ENCODE peak calls at places on chromosomes 3 and 15, in five cellular contexts. W is mesendoderm, A is kidney, Q is IMR-90, F is GM23248. J is an unnamed sample.

GRCh38 chr3:188052229-188052965 is 101.6 kb upstream of the LPP start:
- DNase-seq in W (peak; percentile 94), A (peak; percentile 95), Q (peak; percentile 32), F (no peak), J (peak; percentile 36)

GRCh38 chr3:34584971-34585370 is 786.5 kb downstream of the PDCD6IP start:
- DNase-seq in W (no peak), A (no peak), Q (no peak), F (no peak), J (no peak)

GRCh38 chr3:48477959-48478480 is 26.0 kb downstream of the SHISA5 start:
- DNase-seq in W (no peak), A (peak; percentile 54), Q (no peak), F (no peak), J (no peak)

GRCh38 chr3:13608969-13609725 is 60.2 kb downstream of the FBLN2 start:
- DNase-seq in W (no peak), A (no peak), Q (no peak), F (no peak), J (no peak)

GRCh38 chr3:150761831-150762661 is 923 bp downstream of the SIAH2 start:
- DNase-seq in W (peak; percentile 70), A (peak; percentile 85), Q (peak; percentile 56), F (peak; percentile 84), J (peak; percentile 69)

GRCh38 chr3:193908181-193908744 is 227.7 kb upstream of the HES1 start:
- DNase-seq in W (no peak), A (no peak), Q (no peak), F (no peak), J (no peak)

GRCh38 chr3:41259449-41260062 is 60.3 kb downstream of the CTNNB1 start:
- DNase-seq in W (no peak), A (no peak), Q (peak; percentile 43), F (peak; percentile 54), J (no peak)

GRCh38 chr3:140187648-140188221 is 252.8 kb downstream of the CLSTN2 start:
- DNase-seq in W (no peak), A (no peak), Q (no peak), F (no peak), J (no peak)

GRCh38 chr3:108818404-108818803 is 4.2 kb upstream of the TRAT1 start:
- DNase-seq in W (peak; percentile 83), A (no peak), Q (peak; percentile 10), F (peak; percentile 0), J (peak; percentile 10)

GRCh38 chr3:178420033-178420432 is 116.2 kb upstream of the KCNMB2 start:
- DNase-seq in W (no peak), A (no peak), Q (no peak), F (peak; percentile 23), J (no peak)

GRCh38 chr3:130992344-130992743 is 34.3 kb downstream of the ASTE1 start:
- DNase-seq in W (no peak), A (no peak), Q (no peak), F (no peak), J (no peak)

GRCh38 chr3:183318846-183319770 is 66.1 kb downstream of the B3GNT5 start:
- DNase-seq in W (no peak), A (no peak), Q (no peak), F (peak; percentile 37), J (no peak)

GRCh38 chr3:182596673-182597410 is 196.5 kb upstream of the ATP11B start:
- DNase-seq in W (no peak), A (no peak), Q (no peak), F (no peak), J (no peak)

GRCh38 chr15:74957301-74958035 is 896 bp upstream of the RPP25 start:
- DNase-seq in W (no peak), A (peak; percentile 81), Q (no peak), F (peak; percentile 59), J (no peak)

GRCh38 chr3:42228796-42229195 is 37.2 kb downstream of the CCK start:
- DNase-seq in W (peak; percentile 45), A (no peak), Q (peak; percentile 16), F (peak; percentile 13), J (no peak)

GRCh38 chr15:81071130-81071529 is 62.9 kb upstream of the CFAP161 start:
- DNase-seq in W (no peak), A (no peak), Q (peak; percentile 46), F (peak; percentile 66), J (peak; percentile 85)

GRCh38 chr3:177345049-177345972 is 148.0 kb upstream of the TBL1XR1 start:
- DNase-seq in W (peak; percentile 98), A (peak; percentile 94), Q (peak; percentile 96), F (peak; percentile 97), J (peak; percentile 97)

GRCh38 chr3:188711898-188712256 is 459.9 kb upstream of the TPRG1 start:
- DNase-seq in W (no peak), A (no peak), Q (no peak), F (no peak), J (no peak)

GRCh38 chr3:11944052-11944673 is 60.0 kb upstream of the SYN2 start:
- DNase-seq in W (peak; percentile 81), A (no peak), Q (peak; percentile 10), F (peak; percentile 54), J (peak; percentile 42)

GRCh38 chr15:74470631-74471396 is 9.9 kb upstream of the UBL7 start:
- DNase-seq in W (no peak), A (no peak), Q (no peak), F (no peak), J (no peak)

GRCh38 chr3:105402287-105402801 is 35.6 kb downstream of the ALCAM start:
- DNase-seq in W (peak; percentile 53), A (peak; percentile 35), Q (peak; percentile 47), F (peak; percentile 31), J (no peak)

GRCh38 chr15:39270976-39271375 is 309.9 kb upstream of the THBS1 start:
- DNase-seq in W (no peak), A (no peak), Q (peak; percentile 98), F (peak; percentile 100), J (peak; percentile 90)

GRCh38 chr3:134249935-134250716 is 533 bp downstream of the RYK start:
- DNase-seq in W (peak; percentile 67), A (peak; percentile 88), Q (peak; percentile 28), F (peak; percentile 78), J (peak; percentile 62)

GRCh38 chr15:41183580-41183979 is 47.0 kb downstream of the EXD1 start:
- DNase-seq in W (no peak), A (no peak), Q (peak; percentile 49), F (peak; percentile 14), J (no peak)

GRCh38 chr15:88479169-88479568 is 11.7 kb downstream of the MRPS11 start:
- DNase-seq in W (no peak), A (no peak), Q (no peak), F (no peak), J (no peak)

GRCh38 chr3:31066999-31067398 is 172.5 kb upstream of the GADL1 start:
- DNase-seq in W (peak; percentile 59), A (no peak), Q (peak; percentile 97), F (peak; percentile 98), J (no peak)

GRCh38 chr3:106688463-106688862 is 688.8 kb upstream of the CCDC54 start:
- DNase-seq in W (peak; percentile 53), A (no peak), Q (peak; percentile 92), F (peak; percentile 94), J (no peak)

DNA sequence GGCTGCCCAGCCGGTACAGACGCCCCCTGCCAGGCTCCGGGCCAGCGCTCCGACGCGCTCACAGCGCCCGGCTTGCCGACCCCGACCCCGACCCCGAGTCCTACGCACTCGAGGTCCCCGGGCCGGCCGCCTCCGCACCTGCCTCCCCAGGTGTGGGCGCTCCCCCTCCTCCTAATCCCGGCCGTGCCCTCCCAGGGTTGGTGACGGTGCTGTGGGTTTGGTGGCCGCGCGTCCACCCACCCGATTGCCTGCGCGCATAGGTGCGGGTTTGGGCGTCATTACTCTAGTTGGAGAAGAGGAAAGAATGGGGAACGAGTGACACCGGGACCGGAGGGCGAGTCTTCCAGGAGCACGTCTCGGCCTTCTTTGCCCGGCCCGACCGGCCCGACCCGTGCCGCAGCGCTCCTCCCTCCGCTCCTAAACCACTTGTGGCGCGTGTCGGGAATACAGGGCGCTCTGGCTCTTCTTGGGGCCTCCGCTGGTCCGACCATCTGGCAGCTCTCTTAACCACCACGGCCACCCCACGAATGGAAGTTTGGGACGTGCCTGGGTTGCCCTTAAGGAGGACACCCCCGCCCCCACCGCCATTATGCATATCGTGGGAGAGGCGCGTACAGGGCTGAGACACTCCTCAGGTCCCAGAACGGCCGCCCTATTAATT is 814 bp upstream of the THRB start:
- DNase-seq in W (peak; percentile 76), A (peak; percentile 85), Q (no peak), F (peak; percentile 59), J (no peak)
- H3K9ac ChIP-seq in W (peak overlapping the region; percentile 73), A (no peak overlapping the region), Q (no peak overlapping the region), F (peak overlapping the region; percentile 80), J (no peak overlapping the region)

GRCh38 chr3:148998297-148998696 is 7.0 kb downstream of the GYG1 start:
- DNase-seq in W (no peak), A (no peak), Q (peak; percentile 41), F (peak; percentile 34), J (no peak)

GRCh38 chr3:149000207-149000745 is 8.9 kb downstream of the GYG1 start:
- DNase-seq in W (no peak), A (no peak), Q (peak; percentile 69), F (no peak), J (no peak)

GRCh38 chr3:149001727-149002126 is 10.4 kb downstream of the GYG1 start:
- DNase-seq in W (no peak), A (no peak), Q (no peak), F (no peak), J (no peak)

GRCh38 chr3:148998715-148999413 is 7.5 kb downstream of the GYG1 start:
- DNase-seq in W (no peak), A (no peak), Q (peak; percentile 39), F (peak; percentile 52), J (no peak)

DNA sequence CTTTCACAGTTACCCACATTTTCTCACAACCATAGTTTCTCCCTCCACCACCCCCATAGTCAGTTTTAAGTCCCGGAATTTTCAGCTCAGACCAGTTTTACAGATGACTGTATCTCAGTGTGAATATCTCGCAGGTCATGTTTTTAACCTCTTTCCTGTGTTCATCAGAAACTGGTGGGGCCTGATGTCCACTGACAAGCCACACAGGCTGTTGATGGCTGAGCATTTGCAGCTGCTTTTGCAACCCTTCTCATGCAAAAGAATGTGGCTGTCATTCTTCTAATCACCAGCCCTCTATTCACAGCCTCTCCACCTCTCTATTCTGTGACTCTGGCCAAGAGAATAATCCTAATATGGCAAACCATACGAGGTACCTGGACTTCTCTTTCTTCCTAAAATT is 8.5 kb downstream of the GYG1 start:
- DNase-seq in W (no peak), A (no peak), Q (peak; percentile 68), F (no peak), J (no peak)
- H3K9ac ChIP-seq in W (no peak overlapping the region), A (no peak overlapping the region), Q (no peak overlapping the region), F (no peak overlapping the region), J (no peak overlapping the region)

DNA sequence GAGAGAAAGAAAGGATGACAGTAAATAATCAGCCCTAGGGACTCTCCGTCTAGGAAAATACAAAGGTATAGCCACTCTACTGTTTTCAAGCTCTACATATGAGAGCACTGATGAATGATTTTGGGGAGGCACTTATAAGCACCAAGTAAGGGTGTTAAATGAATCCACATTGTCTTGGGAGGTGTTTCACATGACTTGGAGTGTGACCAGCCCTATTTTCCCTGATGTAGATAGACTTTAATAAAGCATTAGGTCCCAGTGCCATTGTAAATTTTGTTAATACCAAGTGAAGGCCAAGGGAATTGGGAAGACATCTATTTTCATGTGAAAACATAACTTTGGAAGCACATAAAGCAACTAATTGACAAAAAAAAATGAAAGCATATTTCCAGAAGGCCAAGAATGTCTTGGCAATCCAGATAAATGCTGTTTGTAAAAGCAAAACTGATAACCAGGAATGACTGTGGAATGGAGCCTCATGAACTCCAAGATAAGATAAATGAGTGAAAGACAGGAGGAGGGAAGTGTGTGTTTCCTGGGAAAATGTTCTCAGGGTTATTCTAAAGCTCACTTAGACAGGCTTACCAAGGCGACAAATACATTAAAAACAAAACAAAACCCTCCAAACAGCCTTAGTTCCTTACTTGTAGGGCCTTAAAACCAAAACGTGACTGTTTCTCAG is 96.0 kb upstream of the MYZAP start:
- DNase-seq in W (peak; percentile 91), A (no peak), Q (no peak), F (no peak), J (peak; percentile 70)
- H3K9ac ChIP-seq in W (peak overlapping the region; percentile 31), A (no peak overlapping the region), Q (no peak overlapping the region), F (no peak overlapping the region), J (no peak overlapping the region)

GRCh38 chr3:65953881-65954733 is 84.6 kb downstream of the MAGI1 start:
- DNase-seq in W (no peak), A (peak; percentile 82), Q (no peak), F (no peak), J (peak; percentile 70)
- H3K9ac ChIP-seq in W (no peak overlapping the region), A (no peak overlapping the region), Q (no peak overlapping the region), F (no peak overlapping the region), J (peak overlapping the region; percentile 22)

J was measured in endothelial cell of umbilical vein.